ENCODE peak calls at places on chromosomes 13 and 19, in four cellular contexts. B, T, Y and Q are unnamed samples.

GRCh38 chr19:51198641-51199040 is 26.2 kb upstream of the CD33 start:
- DNase-seq in T (no peak), Y (no peak), B (no peak), Q (no peak)

GRCh38 chr19:48645652-48646191 is at the start of gene CA11:
- DNase-seq in B (no peak), T (no peak), Y (no peak), Q (no peak)

GRCh38 chr19:32464279-32464678 is 58.7 kb downstream of the DPY19L3 start:
- DNase-seq in Y (no peak), B (no peak), T (no peak), Q (no peak)

GRCh38 chr13:54965881-54966280 is 1937.3 kb downstream of the OLFM4 start:
- DNase-seq in B (no peak), T (no peak), Y (no peak), Q (peak)

GRCh38 chr19:39104104-39104708 is 20.0 kb downstream of the ACP7 start:
- DNase-seq in Y (no peak), T (no peak), B (no peak), Q (no peak)

GRCh38 chr19:33438016-33438671 is 64.6 kb downstream of the CEBPG start:
- DNase-seq in T (no peak), Y (no peak), B (no peak), Q (no peak)

GRCh38 chr19:10001899-10002298 is 8.4 kb downstream of the COL5A3 start:
- DNase-seq in Y (peak), T (peak), B (no peak), Q (no peak)

GRCh38 chr19:38736036-38736412 is 8.2 kb downstream of the CAPN12 start:
- DNase-seq in B (no peak), T (peak), Y (peak), Q (no peak)

GRCh38 chr19:58474291-58474996 is 1.7 kb upstream of the ZNF446 start:
- DNase-seq in B (no peak), Y (no peak), T (no peak), Q (no peak)

GRCh38 chr13:47415048-47415447 is 518.2 kb upstream of the HTR2A start:
- DNase-seq in T (no peak), B (no peak), Y (no peak), Q (peak)

GRCh38 chr13:51881296-51881695 is 19.5 kb downstream of the CCDC70 start:
- DNase-seq in Y (no peak), T (no peak), B (no peak), Q (no peak)

GRCh38 chr19:30688696-30689095 is 316.5 kb downstream of the ZNF536 start:
- DNase-seq in Y (no peak), B (no peak), T (no peak), Q (no peak)

GRCh38 chr19:12782424-12783225 is 7.3 kb upstream of the HOOK2 start:
- DNase-seq in B (no peak), Y (peak), T (peak), Q (peak)

GRCh38 chr19:14943601-14944000 is 2.3 kb downstream of the OR7C2 start:
- DNase-seq in Y (no peak), T (no peak), B (no peak), Q (no peak)

GRCh38 chr19:4584670-4585460 is 25.4 kb upstream of the SEMA6B start:
- DNase-seq in T (no peak), B (no peak), Y (no peak), Q (no peak)

GRCh38 chr19:14413765-14414171 is 5.4 kb downstream of the DDX39A start:
- DNase-seq in T (no peak), Y (no peak), B (no peak), Q (no peak)

GRCh38 chr13:27860743-27861142 is 59.1 kb upstream of the PDX1 start:
- DNase-seq in B (no peak), Y (no peak), T (no peak), Q (no peak)

GRCh38 chr13:37929308-37929707 is 59.7 kb upstream of the TRPC4 start:
- DNase-seq in B (no peak), Y (no peak), T (no peak), Q (no peak)

GRCh38 chr13:108508263-108508662 is 121.1 kb upstream of the MYO16 start:
- DNase-seq in T (no peak), B (no peak), Y (peak), Q (peak)

GRCh38 chr13:72435251-72435650 is 292.2 kb downstream of the MZT1 start:
- DNase-seq in T (no peak), Y (no peak), B (no peak), Q (no peak)

GRCh38 chr13:109180905-109181425 is 551.6 kb downstream of the MYO16 start:
- DNase-seq in B (no peak), Y (no peak), T (no peak), Q (peak)

GRCh38 chr13:111044087-111044830 is 70.9 kb upstream of the ARHGEF7 start:
- DNase-seq in T (no peak), Y (no peak), B (no peak), Q (no peak)

GRCh38 chr13:57631607-57632275 is at the start of gene PCDH17:
- DNase-seq in Y (no peak), T (peak), B (no peak), Q (peak)

GRCh38 chr13:37995052-37995451 is 125.5 kb upstream of the TRPC4 start:
- DNase-seq in T (no peak), B (no peak), Y (no peak), Q (peak)

GRCh38 chr13:64453831-64454230 is 2776.3 kb downstream of the PCDH9 start:
- DNase-seq in T (no peak), B (no peak), Y (no peak), Q (no peak)

GRCh38 chr19:14054099-14054498 is 7.8 kb downstream of the PALM3 start:
- DNase-seq in Y (no peak), T (no peak), B (no peak), Q (no peak)

GRCh38 chr19:53978975-53979801 is 12.2 kb upstream of the CACNG6 start:
- DNase-seq in Y (no peak), B (no peak), T (no peak), Q (no peak)

GRCh38 chr19:7509625-7510024 is 6.3 kb upstream of the ZNF358 start:
- DNase-seq in B (no peak), T (no peak), Y (no peak), Q (no peak)

GRCh38 chr19:58067240-58067912 is 8.3 kb downstream of the ZNF135 start:
- DNase-seq in Y (no peak), B (no peak), T (no peak), Q (no peak)

DNA sequence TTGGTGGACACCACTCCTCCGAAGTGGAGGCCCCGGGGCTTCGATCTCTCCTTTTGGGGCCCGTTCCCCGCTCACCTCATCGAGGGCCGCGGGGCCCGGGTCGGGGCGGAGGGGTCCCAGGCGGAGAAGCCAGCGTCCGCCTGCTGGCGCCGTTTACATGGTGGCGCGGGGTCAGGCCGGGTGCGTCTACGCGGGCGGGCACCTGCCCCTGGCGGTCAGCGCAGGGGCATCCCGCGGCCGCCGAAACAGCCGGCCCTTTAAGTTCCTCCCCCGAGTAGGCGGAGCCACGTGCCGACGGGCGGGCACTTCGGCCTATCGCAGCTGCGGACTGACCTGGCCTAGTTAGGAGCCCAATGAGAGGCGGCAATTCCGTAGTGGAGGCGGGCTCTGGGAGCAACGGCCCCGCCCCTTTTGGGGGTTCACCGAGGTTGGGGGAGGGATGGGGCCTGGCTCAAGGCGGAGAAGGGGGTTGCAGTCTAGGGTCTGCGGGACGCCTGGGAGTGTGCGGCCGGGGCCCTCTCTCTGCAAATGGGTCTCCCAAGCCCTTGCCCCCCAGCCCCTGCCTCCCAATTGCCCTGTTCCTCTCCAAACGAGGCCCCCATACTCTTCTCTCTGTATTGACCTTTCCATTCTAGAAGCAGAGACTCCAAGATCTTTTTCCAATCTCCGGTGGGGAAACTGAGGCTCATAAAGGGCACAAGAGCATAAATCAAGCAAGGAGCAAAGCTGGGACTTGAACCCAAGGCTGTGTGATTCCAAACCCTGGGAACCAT is at the start of gene ABHD8:
- DNase-seq in B (peak), Y (peak), T (peak), Q (peak)
- TF ChIP-seq CTCF in B (no peak), Y (peak), T (peak), Q (peak)

DNA sequence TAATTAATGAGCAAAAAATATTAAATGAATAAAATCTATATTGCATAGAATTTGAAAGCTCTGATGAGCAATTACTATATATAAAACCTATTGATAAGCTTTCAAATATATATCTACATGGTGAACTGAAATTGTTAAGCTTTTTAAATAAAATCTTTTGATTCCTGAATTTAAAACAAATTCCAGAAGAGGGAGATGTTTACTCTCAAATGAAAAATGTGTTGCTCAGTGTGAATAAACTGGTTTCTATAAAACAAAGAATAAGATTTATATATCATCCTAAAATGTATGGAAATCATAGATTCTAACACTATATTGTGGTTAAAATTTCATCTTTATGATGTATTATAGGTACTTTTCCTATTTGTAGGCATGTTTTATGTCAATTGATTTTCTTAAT is 171.5 kb upstream of the SLITRK6 start:
- DNase-seq in B (no peak), T (no peak), Y (no peak), Q (no peak)
- TF ChIP-seq CTCF in B (no peak), T (no peak), Y (no peak), Q (peak)

GRCh38 chr13:83085186-83085900 is 796.9 kb downstream of the SLITRK1 start:
- DNase-seq in B (no peak), T (no peak), Y (no peak), Q (peak)
- TF ChIP-seq CTCF in B (no peak), T (no peak), Y (no peak), Q (no peak)

DNA sequence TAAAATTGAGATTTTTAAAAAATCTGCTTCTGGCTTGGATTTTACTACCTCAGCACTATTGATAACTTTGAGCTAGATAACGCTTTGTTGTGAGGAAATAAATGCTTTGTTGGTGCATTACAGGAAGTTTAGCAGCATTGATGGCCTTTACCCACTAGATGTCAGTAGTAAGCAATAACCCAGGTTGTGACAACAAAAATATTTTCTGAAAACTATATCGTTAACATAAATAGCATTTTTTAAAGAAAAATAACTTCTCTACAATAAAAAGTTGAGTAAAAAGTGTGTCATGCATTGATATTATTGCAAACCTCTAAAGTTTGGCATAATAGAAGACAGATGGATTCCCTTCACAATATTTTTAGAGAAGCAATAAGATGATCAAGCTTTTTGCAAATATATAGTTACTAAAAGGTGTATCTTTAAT is 1246.5 kb downstream of the UQCRFS1 start:
- DNase-seq in B (no peak), Y (no peak), T (no peak), Q (no peak)
- TF ChIP-seq CTCF in B (no peak), Y (no peak), T (peak), Q (peak)

DNA sequence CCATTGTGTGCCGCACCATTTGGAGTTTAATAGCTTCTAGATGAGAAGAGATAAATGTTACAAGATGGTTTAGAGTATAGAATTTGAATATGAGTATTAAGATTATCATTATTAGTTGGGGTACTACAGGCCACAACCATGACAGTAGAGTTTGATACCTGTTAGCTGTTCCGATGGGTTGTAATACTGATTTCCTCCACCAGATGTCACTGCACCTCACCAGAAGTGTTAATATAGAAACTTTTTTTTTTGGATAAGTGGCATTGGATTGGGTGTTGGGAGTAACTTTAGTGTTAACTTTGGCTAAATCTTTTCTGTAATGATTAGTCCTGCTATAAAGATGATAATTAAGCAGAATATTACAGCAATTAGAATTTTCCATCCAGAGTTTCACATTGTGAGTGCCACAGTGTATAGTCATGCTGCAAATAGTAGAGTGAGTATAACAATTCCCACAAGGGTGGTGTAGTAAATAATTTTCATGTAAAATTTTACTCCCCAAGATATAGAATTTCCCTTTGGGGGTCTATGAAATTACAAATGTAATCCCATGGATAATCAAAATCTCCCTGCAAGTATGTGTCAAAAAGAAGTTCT is 56.3 kb downstream of the PSG3 start:
- DNase-seq in Y (peak), B (no peak), T (no peak), Q (peak)
- TF ChIP-seq CTCF in Y (peak), B (no peak), T (peak), Q (peak)

GRCh38 chr19:40136818-40137217 is 46.1 kb upstream of the ZNF780A start:
- DNase-seq in Y (no peak), B (no peak), T (no peak), Q (no peak)
- TF ChIP-seq CTCF in Y (no peak), B (no peak), T (no peak), Q (no peak)

DNA sequence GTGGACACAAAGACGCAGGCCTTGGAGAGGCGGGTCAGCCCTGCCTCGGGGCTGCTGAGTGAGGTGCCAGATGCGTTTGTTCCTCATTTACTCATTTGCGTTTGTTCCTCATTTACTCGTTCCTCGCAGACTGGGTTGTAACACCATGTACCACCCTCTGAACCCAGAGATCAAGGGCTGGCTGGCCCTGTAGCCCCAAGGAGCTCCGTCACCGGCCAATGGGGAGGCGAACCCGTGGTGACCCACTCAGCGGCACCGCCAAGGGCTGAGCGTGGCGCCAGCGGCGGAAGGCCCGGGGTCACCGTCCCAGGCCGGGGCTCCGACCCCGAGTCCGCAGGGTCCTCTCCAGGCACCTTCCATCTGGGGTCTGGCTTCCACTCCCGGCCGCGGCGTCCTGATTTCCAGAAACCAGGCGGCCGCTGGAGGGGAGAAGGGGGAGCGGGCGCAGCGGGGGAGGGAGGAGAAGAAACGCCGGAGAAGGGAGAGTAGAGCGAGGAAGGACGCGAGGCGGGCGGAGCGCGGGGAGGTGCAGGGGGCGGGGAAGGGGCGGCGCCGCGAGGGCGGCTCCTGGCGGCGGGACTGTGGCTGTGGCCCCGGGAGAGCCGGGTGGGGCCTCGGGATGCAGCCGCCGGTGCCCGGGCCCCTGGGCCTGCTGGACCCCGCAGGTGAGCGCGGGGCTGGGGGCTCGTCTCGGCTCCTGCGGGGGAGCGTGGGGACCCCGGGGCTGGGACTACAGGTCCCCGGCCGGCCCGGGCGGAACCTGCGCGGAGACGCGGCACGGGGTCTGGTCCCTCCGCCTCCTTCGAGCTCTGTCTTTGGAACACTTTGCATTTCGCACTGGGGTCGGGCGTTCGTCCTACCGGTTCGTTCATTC is at the start of gene TMEM255B:
- DNase-seq in T (peak), Y (peak), B (peak), Q (peak)
- TF ChIP-seq CTCF in T (peak), Y (peak), B (no peak), Q (peak)

GRCh38 chr13:24858953-24859352 is 95.0 kb downstream of the RNF17 start:
- DNase-seq in B (no peak), T (no peak), Y (no peak), Q (no peak)
- TF ChIP-seq CTCF in B (no peak), T (no peak), Y (no peak), Q (no peak)